ENCODE peak calls at places on chromosomes 3 and 15, in seven cellular contexts. One of them, this sample, is unnamed.

GRCh38 chr3:134798681-134799311 is 3.7 kb downstream of the EPHB1 start:
- DNase-seq in tibial artery: no peak
- DNase-seq in epithelial cell of esophagus: no peak
- DNase-seq in body of pancreas: no peak
- DNase-seq in adrenal gland: no peak
- DNase-seq in fibroblast of pulmonary artery: no peak
- DNase-seq in mucosa of descending colon: no peak
- DNase-seq in this sample: no peak

GRCh38 chr3:4999626-5000184 is 20.5 kb downstream of the BHLHE40 start:
- DNase-seq in tibial artery: no peak
- DNase-seq in epithelial cell of esophagus: peak
- DNase-seq in body of pancreas: no peak
- DNase-seq in adrenal gland: no peak
- DNase-seq in fibroblast of pulmonary artery: no peak
- DNase-seq in mucosa of descending colon: no peak
- DNase-seq in this sample: no peak

GRCh38 chr3:59425371-59425770 is 375.5 kb upstream of the CFAP20DC start:
- DNase-seq in tibial artery: no peak
- DNase-seq in epithelial cell of esophagus: peak
- DNase-seq in body of pancreas: no peak
- DNase-seq in adrenal gland: no peak
- DNase-seq in fibroblast of pulmonary artery: peak
- DNase-seq in mucosa of descending colon: no peak
- DNase-seq in this sample: no peak

GRCh38 chr3:165855581-165855980 is 18.4 kb upstream of the BCHE start:
- DNase-seq in tibial artery: no peak
- DNase-seq in epithelial cell of esophagus: peak
- DNase-seq in body of pancreas: no peak
- DNase-seq in adrenal gland: no peak
- DNase-seq in fibroblast of pulmonary artery: peak
- DNase-seq in mucosa of descending colon: no peak
- DNase-seq in this sample: no peak

GRCh38 chr3:176561826-176562225 is 635.5 kb downstream of the TBL1XR1 start:
- DNase-seq in tibial artery: no peak
- DNase-seq in epithelial cell of esophagus: no peak
- DNase-seq in body of pancreas: no peak
- DNase-seq in adrenal gland: no peak
- DNase-seq in fibroblast of pulmonary artery: no peak
- DNase-seq in mucosa of descending colon: no peak
- DNase-seq in this sample: no peak

GRCh38 chr15:36924076-36924475 is 176.3 kb downstream of the MEIS2 start:
- DNase-seq in tibial artery: no peak
- DNase-seq in epithelial cell of esophagus: no peak
- DNase-seq in body of pancreas: no peak
- DNase-seq in adrenal gland: no peak
- DNase-seq in fibroblast of pulmonary artery: no peak
- DNase-seq in mucosa of descending colon: no peak
- DNase-seq in this sample: no peak

GRCh38 chr3:160474416-160474838 is 24.8 kb upstream of the TRIM59 start:
- DNase-seq in tibial artery: no peak
- DNase-seq in epithelial cell of esophagus: peak
- DNase-seq in body of pancreas: no peak
- DNase-seq in adrenal gland: no peak
- DNase-seq in fibroblast of pulmonary artery: no peak
- DNase-seq in mucosa of descending colon: no peak
- DNase-seq in this sample: no peak

GRCh38 chr3:26484140-26484539 is 138.4 kb upstream of the LRRC3B start:
- DNase-seq in tibial artery: no peak
- DNase-seq in epithelial cell of esophagus: peak
- DNase-seq in body of pancreas: no peak
- DNase-seq in adrenal gland: no peak
- DNase-seq in fibroblast of pulmonary artery: no peak
- DNase-seq in mucosa of descending colon: no peak
- DNase-seq in this sample: no peak

GRCh38 chr15:83378921-83379561 is 68.1 kb upstream of the SH3GL3 start:
- DNase-seq in tibial artery: no peak
- DNase-seq in epithelial cell of esophagus: peak
- DNase-seq in body of pancreas: no peak
- DNase-seq in adrenal gland: no peak
- DNase-seq in fibroblast of pulmonary artery: no peak
- DNase-seq in mucosa of descending colon: no peak
- DNase-seq in this sample: no peak

GRCh38 chr15:29456255-29456654 is 186.6 kb upstream of the NSMCE3 start:
- DNase-seq in tibial artery: no peak
- DNase-seq in epithelial cell of esophagus: no peak
- DNase-seq in body of pancreas: no peak
- DNase-seq in adrenal gland: no peak
- DNase-seq in fibroblast of pulmonary artery: no peak
- DNase-seq in mucosa of descending colon: no peak
- DNase-seq in this sample: no peak

GRCh38 chr3:49158108-49158709 is 7.9 kb downstream of the CCDC71 start:
- DNase-seq in tibial artery: no peak
- DNase-seq in epithelial cell of esophagus: peak
- DNase-seq in body of pancreas: peak
- DNase-seq in adrenal gland: peak
- DNase-seq in fibroblast of pulmonary artery: no peak
- DNase-seq in mucosa of descending colon: no peak
- DNase-seq in this sample: no peak

GRCh38 chr15:20646529-20647142 is 105.0 kb upstream of the GOLGA6L6 start:
- DNase-seq in tibial artery: no peak
- DNase-seq in epithelial cell of esophagus: no peak
- DNase-seq in body of pancreas: no peak
- DNase-seq in adrenal gland: no peak
- DNase-seq in fibroblast of pulmonary artery: no peak
- DNase-seq in mucosa of descending colon: peak
- DNase-seq in this sample: no peak

GRCh38 chr3:132980102-132980501 is 58.1 kb upstream of the TMEM108 start:
- DNase-seq in tibial artery: no peak
- DNase-seq in epithelial cell of esophagus: no peak
- DNase-seq in body of pancreas: no peak
- DNase-seq in adrenal gland: no peak
- DNase-seq in fibroblast of pulmonary artery: no peak
- DNase-seq in mucosa of descending colon: no peak
- DNase-seq in this sample: no peak

GRCh38 chr15:85761635-85762034 is 33.1 kb downstream of the KLHL25 start:
- DNase-seq in tibial artery: no peak
- DNase-seq in epithelial cell of esophagus: peak
- DNase-seq in body of pancreas: no peak
- DNase-seq in adrenal gland: no peak
- DNase-seq in fibroblast of pulmonary artery: peak
- DNase-seq in mucosa of descending colon: no peak
- DNase-seq in this sample: no peak

DNA sequence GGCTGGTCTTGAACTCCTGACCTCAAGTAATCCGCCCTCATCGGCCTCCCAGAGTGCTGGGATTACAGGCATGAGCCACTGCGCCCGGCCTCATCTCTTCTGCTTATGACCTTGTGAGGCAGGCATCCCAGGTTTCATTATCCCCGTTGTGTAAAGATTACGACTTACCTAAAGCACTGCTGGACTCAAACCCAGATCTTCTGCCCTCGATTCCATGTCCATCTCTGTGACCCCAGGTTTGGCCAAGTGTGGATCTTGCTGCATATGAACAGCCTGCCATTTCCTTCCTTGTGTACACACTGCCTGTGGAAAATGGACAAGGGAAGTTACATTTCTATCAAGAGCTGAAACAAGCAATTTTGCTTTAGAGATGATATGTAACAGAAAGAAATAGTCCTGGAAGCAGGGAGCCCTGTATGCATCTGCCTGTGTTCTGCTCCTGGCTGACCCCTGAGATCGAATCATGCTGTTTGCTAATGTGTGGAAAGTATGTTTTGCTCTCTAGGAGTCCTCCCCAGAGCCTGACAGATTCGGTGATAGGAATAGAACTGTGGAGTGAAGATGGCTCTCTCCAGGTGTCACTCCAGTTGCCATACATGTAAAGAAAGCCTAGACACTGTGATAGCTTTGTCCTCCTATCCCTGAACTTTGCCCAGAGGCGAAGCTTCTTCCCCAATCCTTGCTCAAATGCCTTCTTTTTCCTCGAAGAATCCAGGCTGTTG is 11.8 kb upstream of the LIPC start:
- DNase-seq in tibial artery: no peak
- DNase-seq in epithelial cell of esophagus: no peak
- DNase-seq in body of pancreas: no peak
- DNase-seq in adrenal gland: no peak
- DNase-seq in fibroblast of pulmonary artery: no peak
- DNase-seq in mucosa of descending colon: no peak
- DNase-seq in this sample: no peak
- H3K4me3 ChIP-seq in tibial artery: no peak
- H3K4me3 ChIP-seq in epithelial cell of esophagus: no peak
- H3K4me3 ChIP-seq in body of pancreas: no peak
- H3K4me3 ChIP-seq in adrenal gland: no peak
- H3K4me3 ChIP-seq in fibroblast of pulmonary artery: no peak
- H3K4me3 ChIP-seq in mucosa of descending colon: no peak
- H3K4me3 ChIP-seq in this sample: no peak

GRCh38 chr3:195239121-195239520 is 31.8 kb downstream of the XXYLT1 start:
- DNase-seq in tibial artery: peak
- DNase-seq in epithelial cell of esophagus: no peak
- DNase-seq in body of pancreas: no peak
- DNase-seq in adrenal gland: no peak
- DNase-seq in fibroblast of pulmonary artery: no peak
- DNase-seq in mucosa of descending colon: no peak
- DNase-seq in this sample: no peak

GRCh38 chr3:195236801-195237570 is 34.0 kb downstream of the XXYLT1 start:
- DNase-seq in tibial artery: peak
- DNase-seq in epithelial cell of esophagus: no peak
- DNase-seq in body of pancreas: no peak
- DNase-seq in adrenal gland: no peak
- DNase-seq in fibroblast of pulmonary artery: no peak
- DNase-seq in mucosa of descending colon: no peak
- DNase-seq in this sample: no peak

GRCh38 chr3:195236076-195236798 is 34.7 kb downstream of the XXYLT1 start:
- DNase-seq in tibial artery: peak
- DNase-seq in epithelial cell of esophagus: no peak
- DNase-seq in body of pancreas: no peak
- DNase-seq in adrenal gland: peak
- DNase-seq in fibroblast of pulmonary artery: no peak
- DNase-seq in mucosa of descending colon: no peak
- DNase-seq in this sample: no peak

GRCh38 chr3:195238626-195239118 is 32.3 kb downstream of the XXYLT1 start:
- DNase-seq in tibial artery: peak
- DNase-seq in epithelial cell of esophagus: no peak
- DNase-seq in body of pancreas: no peak
- DNase-seq in adrenal gland: peak
- DNase-seq in fibroblast of pulmonary artery: peak
- DNase-seq in mucosa of descending colon: peak
- DNase-seq in this sample: no peak

DNA sequence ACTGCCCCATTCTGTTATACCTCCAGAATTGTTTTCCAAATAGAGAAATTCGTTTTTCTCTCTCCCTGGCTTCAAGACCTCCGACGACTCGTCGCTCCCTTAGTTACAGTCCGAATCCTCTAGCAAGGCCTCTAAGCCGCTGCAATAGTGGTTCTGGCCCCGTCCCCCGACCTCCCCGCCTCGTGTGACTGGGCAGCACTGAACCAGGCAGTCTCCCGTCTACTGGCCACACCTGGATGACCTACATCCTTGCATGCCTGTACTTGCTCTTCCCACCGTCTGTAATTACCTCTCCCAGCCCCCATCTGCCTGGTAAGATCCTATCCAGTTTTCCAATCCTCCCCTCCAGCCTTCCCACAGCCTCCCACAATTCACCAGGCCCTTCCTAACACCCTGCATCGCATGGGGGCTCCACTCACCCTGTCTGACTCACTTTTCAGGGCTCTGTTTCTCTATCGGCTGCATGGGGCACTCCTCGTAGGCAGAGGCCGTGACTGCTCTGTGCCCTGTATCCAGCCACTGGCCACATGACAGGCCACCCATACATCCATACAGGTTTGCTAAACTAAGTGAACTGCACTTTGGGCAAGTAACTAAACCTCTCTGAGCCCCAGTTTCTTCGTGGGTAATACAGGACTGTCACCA is 32.9 kb downstream of the XXYLT1 start:
- DNase-seq in tibial artery: peak
- DNase-seq in epithelial cell of esophagus: peak
- DNase-seq in body of pancreas: no peak
- DNase-seq in adrenal gland: no peak
- DNase-seq in fibroblast of pulmonary artery: no peak
- DNase-seq in mucosa of descending colon: no peak
- DNase-seq in this sample: no peak
- TF ChIP-seq CTCF in tibial artery: no peak
- TF ChIP-seq CTCF in epithelial cell of esophagus: no peak
- TF ChIP-seq CTCF in body of pancreas: no peak
- TF ChIP-seq CTCF in adrenal gland: no peak
- TF ChIP-seq CTCF in fibroblast of pulmonary artery: no peak
- TF ChIP-seq CTCF in mucosa of descending colon: no peak
- TF ChIP-seq CTCF in this sample: no peak

GRCh38 chr15:74784426-74784825 is 2.5 kb downstream of the CSK start:
- DNase-seq in tibial artery: no peak
- DNase-seq in epithelial cell of esophagus: no peak
- DNase-seq in body of pancreas: no peak
- DNase-seq in adrenal gland: no peak
- DNase-seq in fibroblast of pulmonary artery: no peak
- DNase-seq in mucosa of descending colon: no peak
- DNase-seq in this sample: no peak

GRCh38 chr15:74782596-74783071 is 754 bp downstream of the CSK start:
- DNase-seq in tibial artery: no peak
- DNase-seq in epithelial cell of esophagus: no peak
- DNase-seq in body of pancreas: no peak
- DNase-seq in adrenal gland: no peak
- DNase-seq in fibroblast of pulmonary artery: no peak
- DNase-seq in mucosa of descending colon: peak
- DNase-seq in this sample: no peak

GRCh38 chr15:74784854-74785715 is 3.2 kb downstream of the CSK start:
- DNase-seq in tibial artery: no peak
- DNase-seq in epithelial cell of esophagus: no peak
- DNase-seq in body of pancreas: no peak
- DNase-seq in adrenal gland: no peak
- DNase-seq in fibroblast of pulmonary artery: no peak
- DNase-seq in mucosa of descending colon: no peak
- DNase-seq in this sample: no peak

GRCh38 chr15:74783072-74783807 is 1.4 kb downstream of the CSK start:
- DNase-seq in tibial artery: no peak
- DNase-seq in epithelial cell of esophagus: no peak
- DNase-seq in body of pancreas: no peak
- DNase-seq in adrenal gland: no peak
- DNase-seq in fibroblast of pulmonary artery: peak
- DNase-seq in mucosa of descending colon: peak
- DNase-seq in this sample: no peak

DNA sequence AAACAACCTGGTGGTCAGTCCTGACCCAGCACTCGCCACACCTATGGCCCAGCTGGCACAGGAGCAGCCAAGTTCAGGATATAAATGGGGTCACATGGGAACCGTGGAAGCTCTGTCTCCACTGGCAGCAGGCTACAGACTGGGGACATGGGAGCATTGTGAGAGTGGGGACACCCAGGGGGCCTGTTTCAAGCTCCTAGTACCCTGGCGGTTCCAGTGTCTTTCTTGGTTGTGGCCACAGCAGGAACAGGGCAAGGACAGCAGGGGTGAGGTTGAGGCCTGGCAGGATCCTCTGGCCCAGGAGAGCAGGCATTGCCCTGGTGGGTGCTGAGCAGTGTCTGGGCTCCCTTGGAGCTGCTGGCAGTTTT is 1.9 kb downstream of the CSK start:
- DNase-seq in tibial artery: no peak
- DNase-seq in epithelial cell of esophagus: no peak
- DNase-seq in body of pancreas: no peak
- DNase-seq in adrenal gland: no peak
- DNase-seq in fibroblast of pulmonary artery: no peak
- DNase-seq in mucosa of descending colon: peak
- DNase-seq in this sample: no peak
- H3K4me3 ChIP-seq in tibial artery: peak
- H3K4me3 ChIP-seq in epithelial cell of esophagus: peak
- H3K4me3 ChIP-seq in body of pancreas: no peak
- H3K4me3 ChIP-seq in adrenal gland: no peak
- H3K4me3 ChIP-seq in fibroblast of pulmonary artery: peak
- H3K4me3 ChIP-seq in mucosa of descending colon: no peak
- H3K4me3 ChIP-seq in this sample: peak

GRCh38 chr3:121493431-121493830 is 52.4 kb downstream of the POLQ start:
- DNase-seq in tibial artery: no peak
- DNase-seq in epithelial cell of esophagus: no peak
- DNase-seq in body of pancreas: no peak
- DNase-seq in adrenal gland: no peak
- DNase-seq in fibroblast of pulmonary artery: peak
- DNase-seq in mucosa of descending colon: no peak
- DNase-seq in this sample: no peak
- TF ChIP-seq CTCF in tibial artery: no peak
- TF ChIP-seq CTCF in epithelial cell of esophagus: no peak
- TF ChIP-seq CTCF in body of pancreas: no peak
- TF ChIP-seq CTCF in adrenal gland: no peak
- TF ChIP-seq CTCF in fibroblast of pulmonary artery: no peak
- TF ChIP-seq CTCF in mucosa of descending colon: no peak
- TF ChIP-seq CTCF in this sample: peak

This sample was measured in AG04449.